ENCODE peak calls at places on chromosomes 7 and 10, in six cellular contexts. N, U, D, V, W and K are unnamed samples.

GRCh38 chr7:36129048-36129534 is 24.0 kb upstream of the EEPD1 start:
- DNase-seq in N (no peak), U (peak), D (peak), V (no peak), W (no peak), K (peak)

GRCh38 chr10:80554050-80554449 is 16.3 kb downstream of the SH2D4B start:
- DNase-seq in N (no peak), U (no peak), D (no peak), V (no peak), W (no peak), K (no peak)

GRCh38 chr10:93995598-93996271 is 2.0 kb downstream of the PLCE1 start:
- DNase-seq in N (no peak), U (no peak), D (peak), V (no peak), W (no peak), K (no peak)

GRCh38 chr10:116769791-116770190 is 27.4 kb upstream of the HSPA12A start:
- DNase-seq in N (no peak), U (no peak), D (peak), V (no peak), W (no peak), K (no peak)

GRCh38 chr7:31814187-31814586 is 127.2 kb downstream of the PPP1R17 start:
- DNase-seq in N (peak), U (no peak), D (no peak), V (no peak), W (peak), K (no peak)

GRCh38 chr10:78471723-78472541 is 438.3 kb downstream of the RPS24 start:
- DNase-seq in N (no peak), U (peak), D (no peak), V (no peak), W (no peak), K (peak)

GRCh38 chr7:43553999-43554398 is 28.9 kb upstream of the STK17A start:
- DNase-seq in N (no peak), U (no peak), D (no peak), V (no peak), W (peak), K (no peak)

GRCh38 chr10:88027570-88027969 is 164.1 kb downstream of the PTEN start:
- DNase-seq in N (peak), U (peak), D (no peak), V (no peak), W (no peak), K (peak)

GRCh38 chr10:121942749-121943148 is 14.9 kb upstream of the ATE1 start:
- DNase-seq in N (no peak), U (no peak), D (peak), V (no peak), W (no peak), K (no peak)

GRCh38 chr10:88791924-88792323 is 10.6 kb upstream of the LIPM start:
- DNase-seq in N (peak), U (no peak), D (peak), V (no peak), W (peak), K (peak)

GRCh38 chr10:5195727-5196374 is 786 bp upstream of the AKR1C4 start:
- DNase-seq in N (no peak), U (no peak), D (no peak), V (no peak), W (no peak), K (peak)

GRCh38 chr7:42226354-42226941 is 10.6 kb downstream of the GLI3 start:
- DNase-seq in N (no peak), U (no peak), D (no peak), V (no peak), W (no peak), K (no peak)

GRCh38 chr10:103499881-103500280 is 6.4 kb downstream of the NEURL1 start:
- DNase-seq in N (no peak), U (no peak), D (peak), V (no peak), W (no peak), K (no peak)

GRCh38 chr7:45001138-45001694 is 1.2 kb downstream of the CCM2 start:
- DNase-seq in N (peak), U (no peak), D (no peak), V (no peak), W (peak), K (peak)

GRCh38 chr7:90973146-90973545 is 291.1 kb upstream of the FZD1 start:
- DNase-seq in N (no peak), U (no peak), D (peak), V (no peak), W (no peak), K (no peak)

GRCh38 chr10:89310092-89310886 is 8.4 kb downstream of the IFIT2 start:
- DNase-seq in N (no peak), U (no peak), D (no peak), V (no peak), W (no peak), K (no peak)

GRCh38 chr10:20593649-20594048 is 303.5 kb downstream of the NEBL start:
- DNase-seq in N (no peak), U (no peak), D (no peak), V (no peak), W (no peak), K (no peak)

GRCh38 chr10:100744980-100745881 is at the start of gene PAX2:
- DNase-seq in N (no peak), U (no peak), D (no peak), V (no peak), W (no peak), K (no peak)

GRCh38 chr10:61592581-61592980 is 70.1 kb upstream of the CABCOCO1 start:
- DNase-seq in N (peak), U (no peak), D (no peak), V (no peak), W (peak), K (no peak)

GRCh38 chr7:102472126-102473041 is 6.3 kb downstream of the POLR2J start:
- DNase-seq in N (no peak), U (no peak), D (no peak), V (peak), W (peak), K (peak)

GRCh38 chr7:133564484-133564883 is 311.6 kb downstream of the EXOC4 start:
- DNase-seq in N (no peak), U (no peak), D (no peak), V (no peak), W (no peak), K (no peak)

GRCh38 chr7:133562617-133563016 is 309.7 kb downstream of the EXOC4 start:
- DNase-seq in N (no peak), U (no peak), D (peak), V (no peak), W (no peak), K (no peak)

GRCh38 chr7:133563196-133563707 is 310.4 kb downstream of the EXOC4 start:
- DNase-seq in N (no peak), U (no peak), D (no peak), V (no peak), W (no peak), K (no peak)

GRCh38 chr7:133560900-133561299 is 308.0 kb downstream of the EXOC4 start:
- DNase-seq in N (no peak), U (no peak), D (no peak), V (no peak), W (no peak), K (no peak)

DNA sequence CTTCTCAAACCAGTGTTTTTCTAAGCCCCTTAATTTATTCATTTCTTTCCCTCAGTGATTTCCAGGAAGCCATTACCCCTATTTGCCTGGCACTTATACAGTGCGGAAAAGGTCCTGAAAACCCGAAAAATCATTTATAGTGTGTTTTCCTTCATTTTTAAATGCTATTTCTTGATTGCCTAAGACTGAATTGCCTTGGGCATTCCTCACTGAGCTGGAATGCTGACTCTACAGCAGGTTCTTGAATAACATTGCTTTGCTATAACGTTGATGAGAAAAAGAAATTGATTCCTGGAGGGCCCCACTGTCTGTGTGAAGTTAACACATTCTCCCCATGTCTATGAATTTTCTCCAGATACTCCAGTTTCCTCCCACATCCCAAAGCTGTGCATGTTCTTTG is 308.5 kb downstream of the EXOC4 start:
- DNase-seq in N (no peak), U (no peak), D (peak), V (no peak), W (no peak), K (no peak)
- TF ChIP-seq POLR2A in N (no peak), U (no peak), D (no peak), V (no peak), W (no peak), K (no peak)

GRCh38 chr7:107169120-107170050 is 582 bp downstream of the HBP1 start:
- DNase-seq in N (peak), U (peak), D (peak), V (peak), W (peak), K (peak)
- TF ChIP-seq POLR2A in N (no peak), U (no peak), D (peak), V (no peak), W (peak), K (peak)

DNA sequence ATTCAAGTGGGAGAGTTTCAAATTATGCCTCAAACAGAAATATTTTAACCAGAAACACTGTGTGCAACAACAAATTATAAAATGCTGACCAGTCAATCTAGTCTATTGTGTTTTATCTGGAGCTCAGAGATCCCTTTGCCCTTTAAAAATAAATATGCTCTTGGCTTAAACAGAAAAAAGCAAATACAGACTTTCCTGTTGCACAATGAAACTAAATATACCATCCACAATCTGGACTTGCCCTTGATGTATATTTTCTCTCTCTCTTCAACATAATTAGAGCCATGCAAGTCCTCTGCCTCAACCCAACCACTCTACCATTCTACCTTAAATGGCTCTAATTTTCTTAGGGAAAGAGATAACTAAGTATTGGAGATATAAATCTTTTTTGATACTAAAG is 34.9 kb downstream of the ASAH2 start:
- DNase-seq in N (no peak), U (no peak), D (no peak), V (no peak), W (no peak), K (no peak)
- TF ChIP-seq POLR2A in N (no peak), U (no peak), D (no peak), V (no peak), W (no peak), K (no peak)

DNA sequence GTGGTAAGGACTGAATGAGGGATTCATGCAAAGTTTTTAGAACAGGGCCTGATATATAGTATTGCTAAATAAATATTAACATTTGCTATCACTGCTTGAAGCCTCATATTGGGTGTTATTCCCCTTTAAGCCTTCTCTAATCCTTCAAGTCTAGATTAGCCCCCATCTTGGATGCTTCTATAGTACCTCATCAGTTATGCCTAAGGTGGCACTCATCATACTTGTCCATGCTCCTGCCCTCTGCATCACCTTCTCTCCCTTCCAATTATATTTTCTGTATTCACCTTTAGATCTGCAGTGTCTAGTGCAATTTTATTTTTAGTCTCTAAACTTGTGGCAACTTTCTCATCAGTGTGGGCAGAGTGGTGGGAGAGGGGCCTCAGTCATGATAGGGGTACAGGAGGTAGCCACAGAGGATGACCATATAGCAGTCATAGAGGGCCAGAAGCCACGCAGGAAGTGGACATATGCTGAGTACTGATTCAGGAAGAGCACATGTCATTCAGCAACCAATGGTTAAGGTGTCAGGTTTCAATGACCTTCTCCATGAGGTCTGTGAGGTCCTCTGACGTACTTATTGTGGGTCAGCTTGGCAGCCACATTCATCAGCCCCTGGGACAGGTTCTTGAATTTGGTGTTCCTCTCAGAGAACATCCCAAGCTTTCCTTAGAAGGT is 2.5 kb downstream of the ENTPD1 start:
- DNase-seq in N (no peak), U (no peak), D (peak), V (no peak), W (no peak), K (peak)
- TF ChIP-seq POLR2A in N (no peak), U (no peak), D (no peak), V (no peak), W (no peak), K (no peak)

DNA sequence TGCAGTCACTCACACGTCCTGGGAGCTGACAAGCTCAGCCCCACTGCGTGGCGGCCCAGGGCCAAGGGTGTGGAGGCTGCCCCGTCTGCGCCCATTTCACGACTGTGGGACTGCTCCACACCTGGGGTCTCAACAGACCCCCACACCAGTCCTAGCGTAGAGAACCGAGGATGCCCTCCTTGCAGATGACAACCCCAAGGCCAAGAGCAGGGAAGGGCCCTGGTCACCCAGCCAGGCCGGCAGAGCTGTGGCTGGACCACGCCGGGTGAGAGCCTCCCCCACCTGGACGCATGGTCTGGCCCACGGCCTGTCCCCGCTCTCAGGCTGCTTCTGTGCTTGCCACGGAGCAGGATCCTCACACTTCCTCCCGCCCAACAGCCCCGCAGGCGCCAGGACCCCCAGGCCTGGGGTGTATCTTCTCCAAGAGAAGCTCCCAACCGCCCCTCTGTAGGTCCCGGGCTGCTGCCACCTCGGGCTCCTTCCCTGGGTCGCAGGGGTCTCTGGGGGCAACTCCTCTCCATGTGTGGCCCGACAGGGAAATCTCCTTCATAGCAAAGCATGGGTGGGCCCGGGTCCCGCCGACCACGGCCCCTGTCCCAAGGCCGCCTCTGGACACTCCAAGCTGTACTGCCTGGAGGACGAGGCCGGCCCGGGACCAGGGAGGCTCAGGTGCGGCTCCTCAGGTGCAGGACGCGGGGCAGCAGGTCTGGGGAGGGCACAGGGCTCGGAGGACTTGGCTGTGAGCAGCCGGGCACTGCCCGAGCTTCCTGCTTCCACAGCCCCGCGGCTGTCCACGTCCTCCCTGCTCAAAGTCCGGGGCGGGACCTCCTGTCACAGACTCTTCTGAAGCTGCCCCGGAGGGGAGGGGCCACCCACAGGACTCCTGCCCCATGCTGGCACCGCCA is 88.8 kb downstream of the FOXL3 start:
- DNase-seq in N (peak), U (no peak), D (no peak), V (peak), W (no peak), K (no peak)
- TF ChIP-seq POLR2A in N (no peak), U (no peak), D (no peak), V (no peak), W (no peak), K (peak)

GRCh38 chr7:117014099-117014656 is 60.9 kb downstream of the ST7 start:
- DNase-seq in N (no peak), U (no peak), D (no peak), V (no peak), W (peak), K (no peak)

GRCh38 chr7:117012284-117013174 is 59.2 kb downstream of the ST7 start:
- DNase-seq in N (no peak), U (no peak), D (peak), V (no peak), W (peak), K (no peak)

GRCh38 chr7:117009705-117010361 is 56.5 kb downstream of the ST7 start:
- DNase-seq in N (no peak), U (no peak), D (no peak), V (no peak), W (peak), K (no peak)

GRCh38 chr7:117010375-117011133 is 57.3 kb downstream of the ST7 start:
- DNase-seq in N (no peak), U (no peak), D (peak), V (no peak), W (peak), K (no peak)

GRCh38 chr7:117011419-117012260 is 58.3 kb downstream of the ST7 start:
- DNase-seq in N (no peak), U (no peak), D (no peak), V (no peak), W (peak), K (no peak)
- TF ChIP-seq POLR2A in N (no peak), U (no peak), D (no peak), V (no peak), W (no peak), K (no peak)